ENCODE peak calls at places on chromosomes 13 and 19, in five cellular contexts. U is suprapubic skin, B is stomach, N is K562, J is SK-N-SH. C is an unnamed sample.

GRCh38 chr13:44155422-44156293 is 218.0 kb upstream of the SERP2 start:
- DNase-seq in U (peak), B (peak), N (peak), J (no peak), C (peak)

GRCh38 chr19:9075064-9075964 is 11.5 kb upstream of the OR1M1 start:
- DNase-seq in U (no peak), B (peak), N (peak), J (peak), C (peak)

GRCh38 chr19:33864311-33864850 is 67.7 kb downstream of the KCTD15 start:
- DNase-seq in U (no peak), B (peak), N (no peak), J (no peak), C (peak)

GRCh38 chr13:38045278-38046048 is 175.9 kb upstream of the TRPC4 start:
- DNase-seq in U (no peak), B (no peak), N (peak), J (peak), C (no peak)

GRCh38 chr19:2168619-2169424 is 5.1 kb downstream of the DOT1L start:
- DNase-seq in U (peak), B (peak), N (peak), J (peak), C (peak)

GRCh38 chr13:73230714-73231113 is 171.9 kb downstream of the KLF5 start:
- DNase-seq in U (no peak), B (no peak), N (no peak), J (no peak), C (no peak)

GRCh38 chr13:33262997-33263396 is 22.6 kb downstream of the STARD13 start:
- DNase-seq in U (no peak), B (no peak), N (no peak), J (no peak), C (no peak)

GRCh38 chr19:17073869-17074627 is 1.2 kb downstream of the HAUS8 start:
- DNase-seq in U (no peak), B (no peak), N (peak), J (no peak), C (peak)

GRCh38 chr13:90701264-90701663 is 646.2 kb upstream of the MIR17HG start:
- DNase-seq in U (no peak), B (no peak), N (no peak), J (no peak), C (no peak)

GRCh38 chr13:41897126-41897525 is 63.8 kb downstream of the VWA8 start:
- DNase-seq in U (no peak), B (no peak), N (no peak), J (no peak), C (no peak)

GRCh38 chr19:7783991-7784421 is 21.0 kb downstream of the CLEC4M start:
- DNase-seq in U (no peak), B (no peak), N (no peak), J (no peak), C (no peak)

GRCh38 chr13:99981115-99982020 is at the start of gene ZIC2:
- DNase-seq in U (no peak), B (no peak), N (peak), J (peak), C (no peak)

GRCh38 chr13:76903544-76904162 is 17.4 kb upstream of the KCTD12 start:
- DNase-seq in U (no peak), B (peak), N (peak), J (peak), C (peak)

GRCh38 chr13:36142735-36143134 is 11.6 kb upstream of the DCLK1 start:
- DNase-seq in U (no peak), B (no peak), N (no peak), J (no peak), C (no peak)

GRCh38 chr13:99585609-99586008 is 84.3 kb downstream of the TM9SF2 start:
- DNase-seq in U (no peak), B (no peak), N (no peak), J (no peak), C (no peak)

GRCh38 chr13:44758595-44759221 is 182.6 kb upstream of the TSC22D1 start:
- DNase-seq in U (no peak), B (no peak), N (no peak), J (no peak), C (peak)

GRCh38 chr19:44447864-44448674 is at the start of gene ZNF229:
- DNase-seq in U (peak), B (peak), N (peak), J (peak), C (peak)

GRCh38 chr19:16400911-16401675 is 70.7 kb downstream of the EPS15L1 start:
- DNase-seq in U (peak), B (no peak), N (no peak), J (no peak), C (no peak)

GRCh38 chr19:17409990-17410389 is 4.6 kb upstream of the BST2 start:
- DNase-seq in U (no peak), B (no peak), N (no peak), J (no peak), C (no peak)

GRCh38 chr19:45001087-45001739 is at the start of gene RELB:
- DNase-seq in U (peak), B (peak), N (peak), J (peak), C (peak)

GRCh38 chr13:50589139-50589538 is 254.4 kb downstream of the DLEU7 start:
- DNase-seq in U (no peak), B (no peak), N (no peak), J (peak), C (no peak)

DNA sequence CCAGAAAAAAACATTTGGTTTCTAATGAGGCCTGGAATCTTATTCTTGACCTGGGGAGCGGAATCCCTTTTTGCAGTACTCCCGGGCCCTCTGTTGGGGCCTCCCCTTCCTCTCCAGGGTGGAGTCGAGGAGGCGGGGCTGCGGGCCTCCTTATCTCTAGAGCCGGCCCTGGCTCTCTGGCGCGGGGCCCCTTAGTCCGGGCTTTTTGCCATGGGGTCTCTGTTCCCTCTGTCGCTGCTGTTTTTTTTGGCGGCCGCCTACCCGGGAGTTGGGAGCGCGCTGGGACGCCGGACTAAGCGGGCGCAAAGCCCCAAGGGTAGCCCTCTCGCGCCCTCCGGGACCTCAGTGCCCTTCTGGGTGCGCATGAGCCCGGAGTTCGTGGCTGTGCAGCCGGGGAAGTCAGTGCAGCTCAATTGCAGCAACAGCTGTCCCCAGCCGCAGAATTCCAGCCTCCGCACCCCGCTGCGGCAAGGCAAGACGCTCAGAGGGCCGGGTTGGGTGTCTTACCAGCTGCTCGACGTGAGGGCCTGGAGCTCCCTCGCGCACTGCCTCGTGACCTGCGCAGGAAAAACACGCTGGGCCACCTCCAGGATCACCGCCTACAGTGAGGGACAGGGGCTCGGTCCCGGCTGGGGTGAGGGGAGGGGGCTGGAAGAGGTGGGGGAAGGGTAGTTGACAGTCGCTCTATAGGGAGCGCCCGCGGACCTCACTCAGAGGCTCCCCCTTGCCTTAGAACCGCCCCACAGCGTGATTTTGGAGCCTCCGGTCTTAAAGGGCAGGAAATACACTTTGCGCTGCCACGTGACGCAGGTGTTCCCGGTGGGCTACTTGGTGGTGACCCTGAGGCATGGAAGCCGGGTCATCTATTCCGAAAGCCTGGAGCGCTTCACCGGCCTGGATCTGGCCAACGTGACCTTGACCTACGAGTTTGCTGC is at the start of gene ICAM4:
- DNase-seq in U (peak), B (peak), N (peak), J (peak), C (peak)
- TF ChIP-seq POLR2AphosphoS5 in U (no peak), B (no peak), N (peak), J (no peak), C (no peak)

GRCh38 chr13:112034846-112035245 is 32.1 kb upstream of the SOX1 start:
- DNase-seq in U (no peak), B (no peak), N (no peak), J (no peak), C (no peak)
- H3K4me3 ChIP-seq in U (no peak), B (no peak), N (no peak), J (no peak), C (no peak)

GRCh38 chr13:31846182-31846938 is 107.0 kb downstream of the RXFP2 start:
- DNase-seq in U (peak), B (peak), N (peak), J (peak), C (peak)
- TF ChIP-seq EP300 in U (no peak), B (no peak), N (no peak), J (no peak), C (no peak)

GRCh38 chr19:12890787-12891552 is at the start of gene GCDH:
- DNase-seq in U (peak), B (peak), N (peak), J (peak), C (peak)
- TF ChIP-seq POLR2AphosphoS5 in U (no peak), B (peak), N (peak), J (peak), C (peak)

GRCh38 chr13:112759834-112760233 is 70.0 kb downstream of the ATP11A start:
- DNase-seq in U (no peak), B (no peak), N (no peak), J (no peak), C (no peak)

GRCh38 chr13:112761701-112762689 is 72.2 kb downstream of the ATP11A start:
- DNase-seq in U (no peak), B (no peak), N (no peak), J (no peak), C (no peak)

GRCh38 chr13:112762690-112763080 is 72.8 kb downstream of the ATP11A start:
- DNase-seq in U (no peak), B (no peak), N (no peak), J (no peak), C (no peak)

GRCh38 chr13:112760440-112760839 is 70.6 kb downstream of the ATP11A start:
- DNase-seq in U (no peak), B (no peak), N (no peak), J (no peak), C (no peak)

GRCh38 chr13:112760931-112761330 is 71.1 kb downstream of the ATP11A start:
- DNase-seq in U (no peak), B (no peak), N (no peak), J (no peak), C (no peak)
- H3K4me3 ChIP-seq in U (no peak), B (peak), N (no peak), J (no peak), C (no peak)

GRCh38 chr19:46637224-46637623 is 1.2 kb upstream of the GNG8 start:
- DNase-seq in U (no peak), B (no peak), N (no peak), J (no peak), C (no peak)

GRCh38 chr19:46644720-46645119 is 8.7 kb upstream of the GNG8 start:
- DNase-seq in U (no peak), B (no peak), N (peak), J (no peak), C (no peak)

GRCh38 chr19:46634656-46635218 is 1.3 kb downstream of the GNG8 start:
- DNase-seq in U (no peak), B (no peak), N (no peak), J (no peak), C (no peak)

GRCh38 chr19:46635920-46636761 is at the start of gene GNG8:
- DNase-seq in U (no peak), B (no peak), N (peak), J (no peak), C (no peak)

GRCh38 chr19:46639356-46640061 is 3.5 kb upstream of the GNG8 start:
- DNase-seq in U (peak), B (no peak), N (peak), J (peak), C (peak)
- TF ChIP-seq EP300 in U (no peak), B (no peak), N (no peak), J (peak), C (no peak)

C was measured in transverse colon.